ENCODE peak calls at places on chromosomes 11 and 22, in six cellular contexts. One of them, this sample, is unnamed.

GRCh38 chr11:30019481-30019880 is 2.7 kb upstream of the KCNA4 start:
- DNase-seq in epithelial cell of esophagus: no peak
- DNase-seq in K562: no peak
- DNase-seq in CD8-positive, alpha-beta memory T cell: no peak
- DNase-seq in Karpas-422: no peak
- DNase-seq in GF-D8: no peak
- DNase-seq in this sample: no peak

GRCh38 chr11:133985981-133986380 is 29.2 kb upstream of the IGSF9B start:
- DNase-seq in epithelial cell of esophagus: no peak
- DNase-seq in K562: no peak
- DNase-seq in CD8-positive, alpha-beta memory T cell: no peak
- DNase-seq in Karpas-422: no peak
- DNase-seq in GF-D8: no peak
- DNase-seq in this sample: no peak

GRCh38 chr11:33438311-33438710 is 181.1 kb downstream of the HIPK3 start:
- DNase-seq in epithelial cell of esophagus: no peak
- DNase-seq in K562: no peak
- DNase-seq in CD8-positive, alpha-beta memory T cell: no peak
- DNase-seq in Karpas-422: no peak
- DNase-seq in GF-D8: no peak
- DNase-seq in this sample: no peak

GRCh38 chr11:1826552-1827094 is 8.2 kb upstream of the SYT8 start:
- DNase-seq in epithelial cell of esophagus: peak; percentile 60
- DNase-seq in K562: peak; percentile 60
- DNase-seq in CD8-positive, alpha-beta memory T cell: no peak
- DNase-seq in Karpas-422: peak; percentile 48
- DNase-seq in GF-D8: no peak
- DNase-seq in this sample: peak; percentile 84

GRCh38 chr22:48321986-48322545 is 1505.6 kb downstream of the BRD1 start:
- DNase-seq in epithelial cell of esophagus: no peak
- DNase-seq in K562: no peak
- DNase-seq in CD8-positive, alpha-beta memory T cell: no peak
- DNase-seq in Karpas-422: no peak
- DNase-seq in GF-D8: no peak
- DNase-seq in this sample: no peak

GRCh38 chr11:26286472-26287066 is 45.4 kb upstream of the ANO3 start:
- DNase-seq in epithelial cell of esophagus: peak; percentile 27
- DNase-seq in K562: no peak
- DNase-seq in CD8-positive, alpha-beta memory T cell: no peak
- DNase-seq in Karpas-422: peak; percentile 46
- DNase-seq in GF-D8: no peak
- DNase-seq in this sample: peak; percentile 11

GRCh38 chr22:38262051-38262795 is 10.6 kb downstream of the TMEM184B start:
- DNase-seq in epithelial cell of esophagus: peak; percentile 79
- DNase-seq in K562: peak; percentile 57
- DNase-seq in CD8-positive, alpha-beta memory T cell: peak; percentile 29
- DNase-seq in Karpas-422: peak; percentile 80
- DNase-seq in GF-D8: no peak
- DNase-seq in this sample: peak; percentile 22

GRCh38 chr22:45112136-45112879 is 51.4 kb upstream of the NUP50 start:
- DNase-seq in epithelial cell of esophagus: peak; percentile 71
- DNase-seq in K562: no peak
- DNase-seq in CD8-positive, alpha-beta memory T cell: no peak
- DNase-seq in Karpas-422: no peak
- DNase-seq in GF-D8: no peak
- DNase-seq in this sample: peak; percentile 67

GRCh38 chr22:30198152-30198845 is 48.3 kb downstream of the LIF start:
- DNase-seq in epithelial cell of esophagus: no peak
- DNase-seq in K562: no peak
- DNase-seq in CD8-positive, alpha-beta memory T cell: no peak
- DNase-seq in Karpas-422: no peak
- DNase-seq in GF-D8: no peak
- DNase-seq in this sample: no peak

GRCh38 chr22:18905540-18906409 is at the start of gene DGCR6:
- DNase-seq in epithelial cell of esophagus: no peak
- DNase-seq in K562: no peak
- DNase-seq in CD8-positive, alpha-beta memory T cell: no peak
- DNase-seq in Karpas-422: no peak
- DNase-seq in GF-D8: no peak
- DNase-seq in this sample: no peak

GRCh38 chr22:20957118-20957690 is 9.9 kb upstream of the AIFM3 start:
- DNase-seq in epithelial cell of esophagus: no peak
- DNase-seq in K562: no peak
- DNase-seq in CD8-positive, alpha-beta memory T cell: no peak
- DNase-seq in Karpas-422: no peak
- DNase-seq in GF-D8: no peak
- DNase-seq in this sample: no peak

GRCh38 chr22:42473484-42474193 is 41.4 kb upstream of the NFAM1 start:
- DNase-seq in epithelial cell of esophagus: peak; percentile 75
- DNase-seq in K562: peak; percentile 26
- DNase-seq in CD8-positive, alpha-beta memory T cell: no peak
- DNase-seq in Karpas-422: peak; percentile 77
- DNase-seq in GF-D8: no peak
- DNase-seq in this sample: peak; percentile 58

GRCh38 chr11:76629853-76630599 is 40.5 kb downstream of the LRRC32 start:
- DNase-seq in epithelial cell of esophagus: no peak
- DNase-seq in K562: no peak
- DNase-seq in CD8-positive, alpha-beta memory T cell: no peak
- DNase-seq in Karpas-422: peak; percentile 66
- DNase-seq in GF-D8: peak; percentile 70
- DNase-seq in this sample: no peak